ENCODE peak calls at places on chromosomes 5 and 9, in four cellular contexts. One of them, this sample, is unnamed.

GRCh38 chr5:43514471-43514815 is 505 bp downstream of the C5orf34 start:
- DNase-seq in memory B cell: no peak
- DNase-seq in neuronal stem cell: no peak
- DNase-seq in suprapubic skin: no peak
- DNase-seq in this sample: peak

GRCh38 chr9:126523621-126524111 is 90.1 kb upstream of the LMX1B start:
- DNase-seq in memory B cell: no peak
- DNase-seq in neuronal stem cell: no peak
- DNase-seq in suprapubic skin: peak
- DNase-seq in this sample: no peak

GRCh38 chr9:113649054-113649453 is 185.5 kb downstream of the RGS3 start:
- DNase-seq in memory B cell: no peak
- DNase-seq in neuronal stem cell: no peak
- DNase-seq in suprapubic skin: peak
- DNase-seq in this sample: no peak

GRCh38 chr5:39586185-39586584 is 161.4 kb upstream of the DAB2 start:
- DNase-seq in memory B cell: no peak
- DNase-seq in neuronal stem cell: no peak
- DNase-seq in suprapubic skin: no peak
- DNase-seq in this sample: no peak

GRCh38 chr9:85610074-85610855 is 131.5 kb downstream of the AGTPBP1 start:
- DNase-seq in neuronal stem cell: peak
- DNase-seq in suprapubic skin: no peak
- DNase-seq in memory B cell: peak
- DNase-seq in this sample: peak

GRCh38 chr9:9790216-9790872 is 822.5 kb downstream of the PTPRD start:
- DNase-seq in memory B cell: peak
- DNase-seq in suprapubic skin: no peak
- DNase-seq in neuronal stem cell: peak
- DNase-seq in this sample: no peak

GRCh38 chr5:67283988-67284457 is 87.4 kb upstream of the CD180 start:
- DNase-seq in memory B cell: no peak
- DNase-seq in suprapubic skin: no peak
- DNase-seq in neuronal stem cell: no peak
- DNase-seq in this sample: no peak

GRCh38 chr9:78982849-78983248 is 588.9 kb upstream of the TLE4 start:
- DNase-seq in memory B cell: no peak
- DNase-seq in suprapubic skin: no peak
- DNase-seq in neuronal stem cell: no peak
- DNase-seq in this sample: peak